ENCODE peak calls at places on chromosome 2, in seven cellular contexts. L is substantia nigra; V is HFFc6; Z is NCI-H1092 treated with DMSO at 0.1 percent for 48 hours; F is fibroblast of the aortic adventitia; J is stimulated activated CD8-positive, alpha-beta memory T cell treated with anti-CD3 and anti-CD28 coated beads, Interleukin-4, amount 100 ng/mL, for 24 hours; P is AG09319. U is an unnamed sample.

GRCh38 chr2:47687856-47688255 is 95.1 kb upstream of the MSH6 start:
- DNase-seq in J (no peak), P (no peak), Z (no peak), V (no peak), F (no peak), L (no peak), U (no peak)

GRCh38 chr2:132415256-132416079 is 1.1 kb upstream of the GPR39 start:
- DNase-seq in J (no peak), L (no peak), Z (peak), P (no peak), V (no peak), F (peak), U (no peak)

GRCh38 chr2:202510911-202511310 is 123.9 kb upstream of the FAM117B start:
- DNase-seq in V (no peak), Z (no peak), L (no peak), F (peak), P (no peak), J (no peak), U (no peak)

GRCh38 chr2:26243643-26244478 is 571 bp downstream of the HADHA start:
- DNase-seq in Z (peak), F (peak), P (no peak), L (peak), V (peak), J (no peak), U (peak)

GRCh38 chr2:2850218-2850850 is 519.3 kb upstream of the MYT1L start:
- DNase-seq in L (no peak), V (no peak), Z (peak), F (no peak), P (no peak), J (no peak), U (no peak)

GRCh38 chr2:20668470-20668869 is 1.5 kb downstream of the GDF7 start:
- DNase-seq in V (no peak), L (no peak), Z (no peak), P (no peak), J (no peak), F (no peak), U (no peak)

GRCh38 chr2:47801118-47801517 is 18.2 kb downstream of the MSH6 start:
- DNase-seq in L (no peak), J (no peak), V (no peak), F (no peak), P (no peak), Z (no peak), U (peak)

GRCh38 chr2:45627911-45628310 is 16.8 kb upstream of the SRBD1 start:
- DNase-seq in Z (no peak), J (no peak), F (peak), L (no peak), P (no peak), V (peak), U (no peak)

GRCh38 chr2:16245481-16246054 is 305.2 kb downstream of the MYCN start:
- DNase-seq in P (no peak), L (no peak), F (no peak), Z (no peak), J (no peak), V (no peak), U (peak)

GRCh38 chr2:56741601-56742102 is 557.9 kb downstream of the CCDC85A start:
- DNase-seq in F (peak), Z (no peak), V (peak), P (peak), J (no peak), L (no peak), U (peak)

GRCh38 chr2:126154256-126154655 is 501.7 kb upstream of the GYPC start:
- DNase-seq in L (no peak), V (no peak), F (no peak), J (no peak), Z (no peak), P (no peak), U (no peak)

GRCh38 chr2:8656160-8656641 is 25.7 kb upstream of the ID2 start:
- DNase-seq in F (peak), P (peak), J (no peak), L (no peak), V (peak), Z (peak), U (peak)

GRCh38 chr2:149928026-149928425 is 340.5 kb upstream of the MMADHC start:
- DNase-seq in V (no peak), P (no peak), L (no peak), J (no peak), Z (peak), F (no peak), U (no peak)

GRCh38 chr2:84815146-84815545 is 65.7 kb downstream of the TRABD2A start:
- DNase-seq in V (peak), Z (no peak), L (no peak), P (no peak), F (peak), J (no peak), U (no peak)

GRCh38 chr2:169715379-169716228 is 18.0 kb upstream of the KLHL23 start:
- DNase-seq in J (no peak), P (no peak), F (peak), Z (peak), L (no peak), V (no peak), U (no peak)

GRCh38 chr2:10094271-10094814 is 14.1 kb upstream of the CYS1 start:
- DNase-seq in F (no peak), V (no peak), P (no peak), J (no peak), L (no peak), Z (no peak), U (no peak)

GRCh38 chr2:72993147-72993546 is 75.8 kb downstream of the EMX1 start:
- DNase-seq in J (no peak), Z (peak), L (no peak), P (no peak), V (no peak), F (peak), U (peak)

GRCh38 chr2:42110287-42110973 is 58.7 kb upstream of the EML4 start:
- DNase-seq in J (no peak), P (no peak), V (no peak), Z (no peak), L (no peak), F (peak), U (no peak)

GRCh38 chr2:101509498-101510274 is 34.8 kb upstream of the RFX8 start:
- DNase-seq in F (peak), P (no peak), V (no peak), Z (no peak), L (no peak), J (no peak), U (peak)

GRCh38 chr2:68230246-68231060 is 21.9 kb downstream of the PPP3R1 start:
- DNase-seq in F (peak), P (no peak), V (no peak), J (no peak), L (no peak), Z (no peak), U (no peak)

U was measured in trophoblast cell.